ENCODE peak calls at places on chromosomes 3 and 15, in five cellular contexts. One of them, this sample, is unnamed. For H3K4me1, the result is how much of the 10 kb centered on the place peaks cover.

GRCh38 chr3:108664266-108664665 is 74.7 kb downstream of the DZIP3 start:
- DNase-seq in mammary epithelial cell: no peak
- DNase-seq in hepatocyte: no peak
- DNase-seq in astrocyte: no peak
- DNase-seq in PC-9: no peak
- DNase-seq in this sample: no peak

GRCh38 chr3:87503901-87504498 is 227.6 kb upstream of the POU1F1 start:
- DNase-seq in mammary epithelial cell: peak
- DNase-seq in hepatocyte: peak
- DNase-seq in PC-9: peak
- DNase-seq in astrocyte: peak
- DNase-seq in this sample: peak

GRCh38 chr15:59313703-59314332 is 58.9 kb downstream of the MYO1E start:
- DNase-seq in astrocyte: peak
- DNase-seq in PC-9: peak
- DNase-seq in hepatocyte: peak
- DNase-seq in mammary epithelial cell: peak
- DNase-seq in this sample: no peak

GRCh38 chr3:157101470-157101869 is 58.5 kb downstream of the CCNL1 start:
- DNase-seq in mammary epithelial cell: peak
- DNase-seq in astrocyte: no peak
- DNase-seq in hepatocyte: no peak
- DNase-seq in PC-9: peak
- DNase-seq in this sample: no peak

GRCh38 chr15:65980824-65981456 is 111.6 kb downstream of the RAB11A start:
- DNase-seq in astrocyte: peak
- DNase-seq in mammary epithelial cell: peak
- DNase-seq in PC-9: peak
- DNase-seq in hepatocyte: peak
- DNase-seq in this sample: peak

GRCh38 chr3:62024882-62025281 is 348.5 kb downstream of the FEZF2 start:
- DNase-seq in PC-9: no peak
- DNase-seq in astrocyte: no peak
- DNase-seq in hepatocyte: no peak
- DNase-seq in mammary epithelial cell: no peak
- DNase-seq in this sample: no peak

GRCh38 chr3:152517517-152517916 is 248.8 kb downstream of the MBNL1 start:
- DNase-seq in PC-9: no peak
- DNase-seq in mammary epithelial cell: no peak
- DNase-seq in astrocyte: no peak
- DNase-seq in hepatocyte: no peak
- DNase-seq in this sample: no peak

GRCh38 chr15:94412979-94413741 is 181.8 kb downstream of the MCTP2 start:
- DNase-seq in astrocyte: no peak
- DNase-seq in PC-9: no peak
- DNase-seq in hepatocyte: peak
- DNase-seq in mammary epithelial cell: no peak
- DNase-seq in this sample: no peak

GRCh38 chr3:106068795-106069194 is 200.0 kb upstream of the CBLB start:
- DNase-seq in PC-9: no peak
- DNase-seq in mammary epithelial cell: no peak
- DNase-seq in hepatocyte: no peak
- DNase-seq in astrocyte: no peak
- DNase-seq in this sample: no peak

GRCh38 chr3:87461036-87461435 is 184.7 kb upstream of the POU1F1 start:
- DNase-seq in astrocyte: peak
- DNase-seq in hepatocyte: no peak
- DNase-seq in mammary epithelial cell: peak
- DNase-seq in PC-9: no peak
- DNase-seq in this sample: no peak

GRCh38 chr3:9727041-9727595 is 4.4 kb upstream of the BRPF1 start:
- DNase-seq in PC-9: no peak
- DNase-seq in hepatocyte: no peak
- DNase-seq in mammary epithelial cell: no peak
- DNase-seq in astrocyte: no peak
- DNase-seq in this sample: peak

DNA sequence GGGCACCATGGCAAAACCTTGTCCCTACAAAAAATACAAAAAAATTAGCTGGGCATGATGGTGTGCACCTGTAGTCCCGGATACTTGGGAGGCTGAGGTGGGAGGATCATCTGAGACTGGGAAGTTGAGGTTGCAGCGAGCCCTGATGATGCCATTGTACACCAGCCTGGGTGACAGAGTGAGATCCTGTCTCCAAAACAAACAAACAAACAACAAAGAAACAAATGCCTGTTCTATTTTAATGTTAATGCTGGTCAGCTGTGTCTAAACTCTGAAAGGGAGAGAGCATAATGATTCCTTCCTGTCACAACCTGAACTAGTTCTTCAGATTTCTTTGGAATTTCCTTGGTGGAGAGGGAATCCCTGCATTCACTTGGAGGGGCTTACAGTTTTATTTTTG is 413.0 kb upstream of the TBL1XR1 start:
- DNase-seq in PC-9: no peak
- DNase-seq in mammary epithelial cell: no peak
- DNase-seq in astrocyte: no peak
- DNase-seq in hepatocyte: no peak
- DNase-seq in this sample: peak
- H3K4me1 ChIP-seq in PC-9: under half
- H3K4me1 ChIP-seq in mammary epithelial cell: under half
- H3K4me1 ChIP-seq in astrocyte: under half
- H3K4me1 ChIP-seq in hepatocyte: under half
- H3K4me1 ChIP-seq in this sample: under half

GRCh38 chr15:38626443-38627050 is 61.9 kb upstream of the RASGRP1 start:
- DNase-seq in PC-9: no peak
- DNase-seq in astrocyte: no peak
- DNase-seq in hepatocyte: no peak
- DNase-seq in mammary epithelial cell: no peak
- DNase-seq in this sample: no peak

GRCh38 chr15:38624248-38625214 is 59.9 kb upstream of the RASGRP1 start:
- DNase-seq in hepatocyte: no peak
- DNase-seq in astrocyte: no peak
- DNase-seq in PC-9: no peak
- DNase-seq in mammary epithelial cell: peak
- DNase-seq in this sample: no peak

GRCh38 chr15:38625886-38626285 is 61.3 kb upstream of the RASGRP1 start:
- DNase-seq in astrocyte: no peak
- DNase-seq in mammary epithelial cell: no peak
- DNase-seq in hepatocyte: no peak
- DNase-seq in PC-9: no peak
- DNase-seq in this sample: no peak

GRCh38 chr15:38631126-38632075 is 66.8 kb upstream of the RASGRP1 start:
- DNase-seq in astrocyte: no peak
- DNase-seq in hepatocyte: no peak
- DNase-seq in PC-9: no peak
- DNase-seq in mammary epithelial cell: no peak
- DNase-seq in this sample: no peak

GRCh38 chr15:38627684-38628277 is 63.2 kb upstream of the RASGRP1 start:
- DNase-seq in hepatocyte: no peak
- DNase-seq in astrocyte: no peak
- DNase-seq in mammary epithelial cell: no peak
- DNase-seq in PC-9: no peak
- DNase-seq in this sample: no peak
- H2AFZ ChIP-seq in hepatocyte: no peak
- H2AFZ ChIP-seq in astrocyte: no peak
- H2AFZ ChIP-seq in mammary epithelial cell: no peak
- H2AFZ ChIP-seq in PC-9: no peak
- H2AFZ ChIP-seq in this sample: no peak

GRCh38 chr3:133467780-133468179 is 67.9 kb downstream of the BFSP2 start:
- DNase-seq in mammary epithelial cell: no peak
- DNase-seq in hepatocyte: no peak
- DNase-seq in PC-9: no peak
- DNase-seq in astrocyte: no peak
- DNase-seq in this sample: no peak
- H3K4me1 ChIP-seq in mammary epithelial cell: under half
- H3K4me1 ChIP-seq in hepatocyte: under half
- H3K4me1 ChIP-seq in PC-9: under half
- H3K4me1 ChIP-seq in astrocyte: under half
- H3K4me1 ChIP-seq in this sample: under half

GRCh38 chr3:146881366-146881765 is 276.2 kb upstream of the PLSCR5 start:
- DNase-seq in astrocyte: no peak
- DNase-seq in PC-9: no peak
- DNase-seq in mammary epithelial cell: no peak
- DNase-seq in hepatocyte: no peak
- DNase-seq in this sample: no peak
- H2AFZ ChIP-seq in astrocyte: no peak
- H2AFZ ChIP-seq in PC-9: no peak
- H2AFZ ChIP-seq in mammary epithelial cell: no peak
- H2AFZ ChIP-seq in hepatocyte: no peak
- H2AFZ ChIP-seq in this sample: no peak

DNA sequence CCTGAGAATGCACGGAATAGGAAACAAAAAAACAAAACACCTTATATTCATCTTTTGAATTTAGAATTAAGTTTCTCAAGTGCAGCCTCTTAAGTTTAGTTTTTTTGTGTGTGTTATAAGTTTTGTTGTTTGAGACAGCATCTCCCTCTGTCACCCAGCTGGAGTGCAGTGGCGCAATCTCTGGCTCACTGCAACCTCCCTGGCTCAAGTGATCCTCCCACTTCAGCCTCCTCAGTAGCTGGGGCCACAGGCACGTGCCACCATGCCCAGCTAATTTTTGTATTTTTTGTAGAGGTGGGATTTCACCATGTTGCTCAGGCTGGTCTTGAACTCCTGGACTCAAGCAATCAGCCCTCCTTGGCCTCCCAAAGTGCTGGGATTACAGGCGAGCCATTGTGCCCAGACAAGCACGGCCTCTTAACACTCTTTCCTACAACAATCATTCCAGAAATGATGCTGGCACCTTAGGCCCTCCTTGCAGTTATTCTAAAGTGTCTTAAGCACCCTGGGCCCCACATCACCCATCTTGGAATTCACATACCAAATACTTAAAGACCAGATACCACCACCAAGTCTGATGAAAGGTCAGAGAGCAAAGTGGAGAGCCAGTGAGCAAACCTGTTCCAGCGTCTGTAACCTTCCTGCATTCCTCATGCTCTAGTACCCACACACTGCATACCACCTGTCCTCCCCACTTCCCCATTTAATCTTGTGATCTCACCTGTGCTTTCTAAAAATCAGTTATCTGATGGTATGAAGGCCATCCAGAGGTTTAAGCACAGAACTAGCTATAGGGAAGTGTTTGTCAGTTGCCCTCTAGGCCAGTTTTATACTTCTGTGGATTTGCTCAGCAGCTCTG is 6.9 kb upstream of the SPG11 start:
- DNase-seq in PC-9: peak
- DNase-seq in hepatocyte: no peak
- DNase-seq in astrocyte: no peak
- DNase-seq in mammary epithelial cell: no peak
- DNase-seq in this sample: no peak
- H3K4me1 ChIP-seq in PC-9: under half
- H3K4me1 ChIP-seq in hepatocyte: under half
- H3K4me1 ChIP-seq in astrocyte: under half
- H3K4me1 ChIP-seq in mammary epithelial cell: under half
- H3K4me1 ChIP-seq in this sample: under half

GRCh38 chr15:50355980-50356379 is 982 bp upstream of the GABPB1 start:
- DNase-seq in PC-9: no peak
- DNase-seq in hepatocyte: no peak
- DNase-seq in astrocyte: no peak
- DNase-seq in mammary epithelial cell: no peak
- DNase-seq in this sample: no peak

GRCh38 chr15:50354838-50355611 is at the start of gene GABPB1:
- DNase-seq in mammary epithelial cell: peak
- DNase-seq in PC-9: peak
- DNase-seq in astrocyte: peak
- DNase-seq in hepatocyte: peak
- DNase-seq in this sample: peak

GRCh38 chr15:50353999-50354837 is 780 bp downstream of the GABPB1 start:
- DNase-seq in mammary epithelial cell: peak
- DNase-seq in PC-9: peak
- DNase-seq in hepatocyte: peak
- DNase-seq in astrocyte: peak
- DNase-seq in this sample: peak

GRCh38 chr15:50353251-50353998 is 1.6 kb downstream of the GABPB1 start:
- DNase-seq in astrocyte: peak
- DNase-seq in hepatocyte: peak
- DNase-seq in mammary epithelial cell: peak
- DNase-seq in PC-9: peak
- DNase-seq in this sample: no peak

DNA sequence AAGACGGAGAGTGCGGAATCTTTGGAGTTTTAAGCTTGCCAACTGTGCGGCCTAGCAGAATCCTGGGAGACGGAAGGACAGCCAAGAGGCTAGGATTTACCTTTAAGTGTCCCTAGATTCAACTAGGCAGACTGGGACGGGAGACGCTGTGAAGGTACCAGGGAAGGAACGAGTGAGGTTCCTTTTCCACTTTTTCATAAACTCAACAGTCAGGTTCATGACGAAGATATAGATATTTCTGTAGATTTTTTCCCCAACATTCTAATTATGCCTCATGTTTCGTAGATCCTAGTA is 561 bp upstream of the GABPB1 start:
- DNase-seq in PC-9: no peak
- DNase-seq in astrocyte: no peak
- DNase-seq in hepatocyte: no peak
- DNase-seq in mammary epithelial cell: no peak
- DNase-seq in this sample: no peak
- H2AFZ ChIP-seq in PC-9: peak
- H2AFZ ChIP-seq in astrocyte: peak
- H2AFZ ChIP-seq in hepatocyte: peak
- H2AFZ ChIP-seq in mammary epithelial cell: peak
- H2AFZ ChIP-seq in this sample: no peak

DNA sequence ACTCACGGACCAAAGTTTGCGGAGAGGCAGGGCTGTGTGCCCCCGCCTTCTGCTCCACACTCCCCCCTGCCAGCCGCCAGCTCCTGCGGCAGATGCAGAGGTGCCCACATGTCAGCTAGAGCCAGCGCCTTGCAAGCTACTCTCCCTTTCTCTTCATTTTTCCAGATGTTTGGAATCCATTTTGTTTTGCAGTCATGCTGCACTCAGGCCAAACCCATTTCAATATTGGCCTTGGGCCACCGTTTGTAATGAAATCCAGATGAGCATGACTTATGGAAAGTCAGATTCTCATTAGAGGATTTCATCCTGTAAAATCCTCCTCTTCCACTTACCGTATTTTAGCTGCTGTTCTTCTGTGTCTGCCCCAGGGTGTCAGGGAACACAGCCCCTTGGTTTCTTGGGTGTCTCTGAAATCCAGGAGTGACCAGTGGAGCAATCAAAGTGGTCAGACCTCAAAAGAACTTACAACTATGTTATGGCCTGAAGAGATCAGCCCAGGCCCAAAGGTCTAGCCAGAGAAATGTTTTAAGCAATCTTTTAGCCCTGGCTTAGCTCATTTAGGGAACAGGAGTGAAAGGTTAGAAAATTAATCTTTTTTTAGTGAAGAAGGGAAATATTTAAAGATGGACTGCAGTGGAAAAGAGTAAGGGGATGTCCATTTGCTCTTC is 65.8 kb downstream of the AAGAB start:
- DNase-seq in mammary epithelial cell: no peak
- DNase-seq in astrocyte: peak
- DNase-seq in hepatocyte: peak
- DNase-seq in PC-9: no peak
- DNase-seq in this sample: no peak
- H3K4me1 ChIP-seq in mammary epithelial cell: under half
- H3K4me1 ChIP-seq in astrocyte: under half
- H3K4me1 ChIP-seq in hepatocyte: under half
- H3K4me1 ChIP-seq in PC-9: under half
- H3K4me1 ChIP-seq in this sample: under half

GRCh38 chr3:165217739-165218138 is 21.6 kb upstream of the SLITRK3 start:
- DNase-seq in hepatocyte: no peak
- DNase-seq in PC-9: no peak
- DNase-seq in astrocyte: no peak
- DNase-seq in mammary epithelial cell: no peak
- DNase-seq in this sample: no peak
- H2AFZ ChIP-seq in hepatocyte: no peak
- H2AFZ ChIP-seq in PC-9: no peak
- H2AFZ ChIP-seq in astrocyte: no peak
- H2AFZ ChIP-seq in mammary epithelial cell: no peak
- H2AFZ ChIP-seq in this sample: no peak

GRCh38 chr3:12312010-12312409 is 23.1 kb downstream of the PPARG start:
- DNase-seq in PC-9: no peak
- DNase-seq in astrocyte: no peak
- DNase-seq in hepatocyte: no peak
- DNase-seq in mammary epithelial cell: peak
- DNase-seq in this sample: no peak
- H3K4me1 ChIP-seq in PC-9: under half
- H3K4me1 ChIP-seq in astrocyte: under half
- H3K4me1 ChIP-seq in hepatocyte: under half
- H3K4me1 ChIP-seq in mammary epithelial cell: under half
- H3K4me1 ChIP-seq in this sample: under half

This sample was measured in H9.